ENCODE peak calls at places on chromosomes 7 and 10, in nine cellular contexts. A is NCI-H1092 treated with DMSO at 0.1 percent for 48 hours; D is activated naive CD4-positive, alpha-beta T cell treated with anti-CD3 and anti-CD28 coated beads, Interleukin-2, amount 10 ng/mL, durations not matched to agents 7 days and 5 days; Y is astrocyte; Q is left ventricle myocardium inferior; N is stimulated activated CD4-positive, alpha-beta T cell treated with anti-CD3 and anti-CD28 coated beads, Interleukin-4, amount 100 ng/mL, for 1 hour; G is CD8-positive, alpha-beta memory T cell; X is GM04503; E is thyroid gland. C is an unnamed sample.

GRCh38 chr10:32377458-32378370 is 30.8 kb upstream of the EPC1 start:
- DNase-seq in A (peak; percentile 79), D (peak; percentile 53), Y (peak; percentile 35), Q (no peak), N (no peak), G (peak; percentile 53), X (no peak), E (peak; percentile 45), C (peak; percentile 77)

GRCh38 chr7:98555403-98555802 is 61.7 kb upstream of the NPTX2 start:
- DNase-seq in A (peak; percentile 20), D (no peak), Y (no peak), Q (no peak), N (no peak), G (no peak), X (no peak), E (no peak), C (no peak)

GRCh38 chr7:41942468-41943097 is 239.7 kb upstream of the INHBA start:
- DNase-seq in A (no peak), D (no peak), Y (no peak), Q (no peak), N (no peak), G (no peak), X (no peak), E (peak; percentile 63), C (no peak)

GRCh38 chr10:50431791-50432190 is 180.5 kb upstream of the ASAH2 start:
- DNase-seq in A (no peak), D (no peak), Y (peak; percentile 83), Q (no peak), N (no peak), G (no peak), X (peak; percentile 89), E (peak; percentile 19), C (peak; percentile 70)

GRCh38 chr10:73113543-73113942 is 3.3 kb downstream of the NUDT13 start:
- DNase-seq in A (no peak), D (no peak), Y (no peak), Q (no peak), N (no peak), G (no peak), X (peak; percentile 33), E (no peak), C (peak; percentile 81)

GRCh38 chr10:44477021-44477420 is 92.1 kb upstream of the CXCL12 start:
- DNase-seq in A (no peak), D (no peak), Y (peak; percentile 60), Q (no peak), N (no peak), G (no peak), X (peak; percentile 37), E (no peak), C (peak; percentile 92)

GRCh38 chr7:21939136-21939857 is 6.4 kb downstream of the CDCA7L start:
- DNase-seq in A (peak; percentile 62), D (no peak), Y (peak; percentile 60), Q (no peak), N (peak; percentile 28), G (no peak), X (peak; percentile 8), E (peak; percentile 37), C (peak; percentile 43)

GRCh38 chr7:91046322-91047088 is 217.7 kb upstream of the FZD1 start:
- DNase-seq in A (no peak), D (no peak), Y (no peak), Q (no peak), N (no peak), G (no peak), X (no peak), E (no peak), C (peak; percentile 51)

GRCh38 chr7:35035511-35035921 is 1.8 kb downstream of the DPY19L1 start:
- DNase-seq in A (peak; percentile 78), D (peak; percentile 53), Y (peak; percentile 47), Q (no peak), N (no peak), G (peak; percentile 49), X (no peak), E (no peak), C (peak; percentile 52)

GRCh38 chr10:133056001-133056400 is 31.7 kb upstream of the ADGRA1 start:
- DNase-seq in A (no peak), D (no peak), Y (no peak), Q (no peak), N (no peak), G (no peak), X (no peak), E (no peak), C (no peak)

GRCh38 chr7:134752006-134752760 is 27.3 kb upstream of the CALD1 start:
- DNase-seq in A (no peak), D (no peak), Y (peak; percentile 64), Q (no peak), N (no peak), G (no peak), X (no peak), E (no peak), C (peak; percentile 74)

GRCh38 chr7:101537935-101538595 is 91.0 kb downstream of the MYL10 start:
- DNase-seq in A (no peak), D (no peak), Y (no peak), Q (no peak), N (no peak), G (no peak), X (no peak), E (no peak), C (no peak)

GRCh38 chr7:42046483-42046882 is 190.5 kb downstream of the GLI3 start:
- DNase-seq in A (no peak), D (no peak), Y (peak; percentile 72), Q (no peak), N (no peak), G (no peak), X (no peak), E (no peak), C (peak; percentile 42)

GRCh38 chr7:10022957-10023356 is 950.7 kb upstream of the PHF14 start:
- DNase-seq in A (peak; percentile 34), D (no peak), Y (no peak), Q (no peak), N (no peak), G (no peak), X (no peak), E (no peak), C (peak; percentile 0)

GRCh38 chr10:52499281-52499680 is 185.2 kb downstream of the DKK1 start:
- DNase-seq in A (no peak), D (no peak), Y (no peak), Q (no peak), N (no peak), G (no peak), X (no peak), E (no peak), C (no peak)

GRCh38 chr7:2721842-2722241 is 33.8 kb downstream of the AMZ1 start:
- DNase-seq in A (no peak), D (no peak), Y (no peak), Q (peak; percentile 7), N (no peak), G (peak; percentile 42), X (no peak), E (no peak), C (no peak)

GRCh38 chr10:96835826-96836365 is 3.8 kb downstream of the LCOR start:
- DNase-seq in A (no peak), D (no peak), Y (no peak), Q (no peak), N (no peak), G (no peak), X (no peak), E (no peak), C (peak; percentile 42)

GRCh38 chr10:44860811-44861751 is 50.1 kb upstream of the TMEM72 start:
- DNase-seq in A (no peak), D (no peak), Y (peak; percentile 98), Q (no peak), N (no peak), G (no peak), X (peak; percentile 93), E (no peak), C (peak; percentile 97)

GRCh38 chr7:122694697-122695096 is 4.2 kb downstream of the RNF133 start:
- DNase-seq in A (no peak), D (no peak), Y (no peak), Q (no peak), N (no peak), G (no peak), X (no peak), E (no peak), C (no peak)

GRCh38 chr10:22573820-22574569 is 140.4 kb downstream of the PIP4K2A start:
- DNase-seq in A (no peak), D (peak; percentile 49), Y (no peak), Q (no peak), N (no peak), G (peak; percentile 64), X (no peak), E (no peak), C (peak; percentile 59)

GRCh38 chr10:110044681-110045080 is 36.9 kb downstream of the ADD3 start:
- DNase-seq in A (no peak), D (no peak), Y (peak; percentile 57), Q (no peak), N (no peak), G (no peak), X (no peak), E (no peak), C (no peak)

C was measured in GM23248.